ENCODE peak calls at places on chromosomes 6 and 20, in five cellular contexts. S is mesenchymal stem cell, M is IMR-90, C is mesendoderm, Q is neuronal stem cell. Y is an unnamed sample.

GRCh38 chr6:36643967-36644366 is 34.5 kb upstream of the CDKN1A start:
- DNase-seq in Q (no peak), M (no peak), C (no peak), S (no peak), Y (no peak)

GRCh38 chr6:85008311-85009015 is 244.1 kb upstream of the TBX18 start:
- DNase-seq in Q (no peak), M (peak), S (peak), C (peak), Y (no peak)

GRCh38 chr20:12171927-12172581 is 254.4 kb downstream of the BTBD3 start:
- DNase-seq in Q (no peak), S (peak), M (peak), C (no peak), Y (no peak)

GRCh38 chr6:69349776-69350175 is 447.0 kb downstream of the LMBRD1 start:
- DNase-seq in S (no peak), M (no peak), C (no peak), Q (no peak), Y (peak)

GRCh38 chr6:133806358-133806757 is 82.6 kb upstream of the TCF21 start:
- DNase-seq in C (no peak), M (peak), S (peak), Q (no peak), Y (no peak)

GRCh38 chr20:18326990-18327389 is 38.7 kb downstream of the ZNF133 start:
- DNase-seq in Q (no peak), S (no peak), C (no peak), M (no peak), Y (no peak)

GRCh38 chr6:139374357-139375238 is at the start of gene CITED2:
- DNase-seq in S (peak), C (peak), Q (peak), M (peak), Y (peak)

GRCh38 chr20:48824830-48825550 is 2.8 kb downstream of the PREX1 start:
- DNase-seq in S (no peak), M (no peak), C (peak), Q (peak), Y (peak)

GRCh38 chr6:90435207-90435899 is 138.7 kb upstream of the BACH2 start:
- DNase-seq in S (no peak), Q (no peak), C (no peak), M (no peak), Y (no peak)

GRCh38 chr6:37168809-37169457 is 1.0 kb upstream of the PIM1 start:
- DNase-seq in M (no peak), C (peak), Q (no peak), S (peak), Y (peak)

GRCh38 chr6:31580807-31581437 is 1.3 kb downstream of the LTB start:
- DNase-seq in S (peak), Q (peak), C (peak), M (peak), Y (peak)

GRCh38 chr6:36912583-36912982 is 26.8 kb downstream of the C6orf89 start:
- DNase-seq in C (no peak), Q (no peak), S (peak), M (peak), Y (no peak)

GRCh38 chr20:40279390-40279789 is 409.6 kb downstream of the MAFB start:
- DNase-seq in S (peak), Q (no peak), C (peak), M (peak), Y (peak)

GRCh38 chr20:44467289-44467883 is 8.3 kb upstream of the TTPAL start:
- DNase-seq in M (no peak), Q (no peak), C (no peak), S (peak), Y (no peak)

GRCh38 chr6:158609455-158610155 is 34.9 kb downstream of the DYNLT1 start:
- DNase-seq in S (no peak), Q (no peak), M (no peak), C (no peak), Y (no peak)

DNA sequence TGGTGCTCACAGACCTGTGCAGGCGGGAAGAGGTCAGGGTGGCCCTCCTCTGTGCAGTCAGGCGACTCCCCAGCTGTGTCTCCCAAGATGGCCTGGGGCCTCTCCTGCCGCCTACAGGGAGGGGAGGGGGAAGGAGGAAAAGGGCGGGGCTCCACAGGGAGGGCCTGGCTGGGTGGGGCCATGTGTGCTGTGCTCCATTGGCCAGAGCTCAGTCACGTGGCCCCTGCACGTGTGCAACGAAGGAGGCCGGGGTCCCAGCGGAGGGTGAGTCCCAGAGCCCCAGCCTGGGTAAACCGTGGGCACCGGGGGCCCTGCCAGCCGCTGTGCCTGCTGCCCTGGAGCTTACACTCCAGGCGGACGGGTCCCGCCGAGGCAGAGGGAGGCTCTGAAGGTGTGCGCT is 211.6 kb downstream of the ZDHHC14 start:
- DNase-seq in M (no peak), Q (no peak), S (no peak), C (no peak), Y (no peak)
- H3K18ac ChIP-seq in M (no peak), Q (no peak), S (no peak), C (no peak), Y (no peak)

GRCh38 chr6:169000022-169000421 is 253.6 kb downstream of the THBS2 start:
- DNase-seq in M (no peak), C (no peak), S (no peak), Q (no peak), Y (no peak)
- H3K27ac ChIP-seq in M (no peak), C (no peak), S (no peak), Q (no peak), Y (no peak)

GRCh38 chr6:11227698-11228097 is 4.8 kb downstream of the NEDD9 start:
- DNase-seq in C (no peak), M (no peak), S (no peak), Q (no peak), Y (no peak)
- H3K4me3 ChIP-seq in C (no peak), M (no peak), S (no peak), Q (no peak), Y (no peak)

GRCh38 chr20:58131111-58131510 is 97.3 kb downstream of the ANKRD60 start:
- DNase-seq in S (no peak), C (peak), Q (peak), M (no peak), Y (no peak)

GRCh38 chr20:58128635-58129625 is 99.5 kb downstream of the ANKRD60 start:
- DNase-seq in Q (no peak), C (no peak), M (no peak), S (no peak), Y (no peak)

GRCh38 chr20:58130574-58130973 is 97.9 kb downstream of the ANKRD60 start:
- DNase-seq in C (no peak), S (no peak), Q (peak), M (no peak), Y (no peak)

GRCh38 chr20:58129736-58130135 is 98.7 kb downstream of the ANKRD60 start:
- DNase-seq in Q (no peak), M (no peak), S (no peak), C (no peak), Y (no peak)

DNA sequence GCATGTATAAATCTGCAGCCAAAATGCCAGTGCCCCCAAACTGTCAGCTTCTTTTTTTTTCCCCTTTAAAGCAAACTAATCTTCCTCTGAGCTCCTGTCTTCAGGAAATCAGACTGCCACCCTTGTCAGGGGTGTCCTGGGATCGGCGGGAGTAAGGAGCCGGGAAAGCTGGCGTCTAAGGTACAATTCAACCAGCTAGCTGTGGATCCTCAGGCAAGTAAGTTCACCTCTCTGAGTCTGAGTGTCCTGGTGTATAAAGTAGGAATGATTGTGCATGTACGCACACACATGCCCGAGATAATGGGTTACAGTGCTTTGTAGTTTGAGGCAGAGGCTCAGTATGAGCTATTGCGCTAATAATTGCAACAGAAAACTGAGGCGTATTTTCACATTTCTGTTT is 98.3 kb downstream of the ANKRD60 start:
- DNase-seq in M (no peak), S (no peak), Q (no peak), C (no peak), Y (no peak)
- H3K18ac ChIP-seq in M (no peak), S (no peak), Q (no peak), C (no peak), Y (no peak)

GRCh38 chr6:55654445-55654844 is 75.5 kb upstream of the HMGCLL1 start:
- DNase-seq in Q (no peak), M (no peak), S (no peak), C (no peak), Y (no peak)
- H3K27ac ChIP-seq in Q (no peak), M (no peak), S (no peak), C (no peak), Y (no peak)

DNA sequence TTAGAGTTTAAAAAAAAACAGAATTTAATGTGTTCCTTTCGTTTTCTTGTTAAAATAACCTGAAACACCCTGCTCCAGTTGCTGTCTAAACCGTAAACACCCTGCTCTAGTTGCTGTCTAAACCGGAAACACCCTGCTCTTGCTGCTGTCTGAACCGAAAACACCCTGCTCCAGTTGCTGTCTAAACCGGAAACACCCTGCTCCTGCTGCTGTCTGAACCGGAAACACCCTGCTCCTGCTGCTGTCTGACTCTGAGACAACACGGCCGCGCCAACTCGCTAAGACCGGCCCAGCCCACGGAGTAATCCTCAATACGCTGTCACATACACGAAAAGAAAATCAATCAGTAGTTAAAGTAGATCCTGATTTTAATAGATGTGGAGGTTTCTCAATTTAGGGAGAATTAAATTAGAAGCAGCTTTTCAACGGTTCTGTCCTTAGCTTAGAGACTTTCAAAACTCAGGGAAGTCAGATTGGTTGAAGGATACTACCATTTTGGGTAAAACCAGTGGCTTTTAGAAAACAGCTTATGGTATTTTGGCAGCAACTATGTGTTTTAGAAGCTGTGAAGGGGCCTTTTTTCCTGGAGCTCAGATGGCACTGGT is 98.3 kb downstream of the RAMACL start:
- DNase-seq in M (peak), S (peak), C (no peak), Q (no peak), Y (no peak)
- H3K4me3 ChIP-seq in M (no peak), S (no peak), C (no peak), Q (no peak), Y (no peak)

GRCh38 chr20:54267510-54268003 is 59.7 kb downstream of the PFDN4 start:
- DNase-seq in Q (no peak), M (peak), C (peak), S (no peak), Y (peak)
- H3K18ac ChIP-seq in Q (no peak), M (no peak), C (no peak), S (no peak), Y (no peak)